ENCODE peak calls at places on chromosomes 2 and 18, in nine cellular contexts. A is ACHN, M is HL-60, L is GM03348, O is fibroblast of gingiva, Q is T1000, E is Calu3, V is AG20443, C is cardiac septum. W is an unnamed sample.

GRCh38 chr2:149908731-149909690 is 321.4 kb upstream of the MMADHC start:
- DNase-seq in A (no peak), M (no peak), L (no peak), O (peak; percentile 58), Q (no peak), E (no peak), V (no peak), C (no peak), W (no peak)

GRCh38 chr2:51717318-51717717 is 685.4 kb upstream of the NRXN1 start:
- DNase-seq in A (peak; percentile 39), M (no peak), L (peak; percentile 51), O (peak; percentile 70), Q (no peak), E (no peak), V (no peak), C (no peak), W (peak; percentile 78)

GRCh38 chr18:33212363-33212762 is 228.2 kb downstream of the CCDC178 start:
- DNase-seq in A (no peak), M (no peak), L (no peak), O (no peak), Q (no peak), E (no peak), V (no peak), C (no peak), W (no peak)

GRCh38 chr2:204896146-204896545 is 350.9 kb downstream of the PARD3B start:
- DNase-seq in A (no peak), M (no peak), L (no peak), O (no peak), Q (no peak), E (no peak), V (no peak), C (no peak), W (no peak)

GRCh38 chr2:118667964-118668363 is 179.5 kb downstream of the EN1 start:
- DNase-seq in A (no peak), M (no peak), L (peak; percentile 54), O (peak; percentile 94), Q (no peak), E (no peak), V (peak; percentile 68), C (no peak), W (no peak)

GRCh38 chr2:239006886-239007285 is 159.0 kb downstream of the TWIST2 start:
- DNase-seq in A (no peak), M (no peak), L (no peak), O (no peak), Q (peak; percentile 21), E (peak; percentile 13), V (no peak), C (peak; percentile 20), W (no peak)

GRCh38 chr2:11802782-11803191 is 56.4 kb downstream of the LPIN1 start:
- DNase-seq in A (no peak), M (no peak), L (no peak), O (peak; percentile 45), Q (peak; percentile 26), E (no peak), V (peak; percentile 61), C (no peak), W (no peak)

GRCh38 chr2:215553946-215554345 is 118.1 kb upstream of the FN1 start:
- DNase-seq in A (no peak), M (no peak), L (no peak), O (no peak), Q (no peak), E (no peak), V (no peak), C (no peak), W (no peak)

GRCh38 chr2:237574894-237575868 is 8.8 kb downstream of the PRLH start:
- DNase-seq in A (no peak), M (no peak), L (no peak), O (no peak), Q (no peak), E (peak; percentile 80), V (no peak), C (no peak), W (no peak)

GRCh38 chr2:144519934-144520717 is at the start of gene ZEB2:
- DNase-seq in A (peak; percentile 89), M (no peak), L (peak; percentile 64), O (peak; percentile 98), Q (no peak), E (peak; percentile 8), V (peak; percentile 68), C (no peak), W (peak; percentile 82)

GRCh38 chr2:60495226-60495625 is 58.2 kb downstream of the BCL11A start:
- DNase-seq in A (no peak), M (no peak), L (no peak), O (no peak), Q (no peak), E (no peak), V (no peak), C (no peak), W (no peak)

GRCh38 chr2:60484080-60484737 is 69.2 kb downstream of the BCL11A start:
- DNase-seq in A (no peak), M (no peak), L (peak; percentile 80), O (no peak), Q (no peak), E (no peak), V (peak; percentile 83), C (no peak), W (no peak)

GRCh38 chr2:171430516-171431410 is 3.0 kb downstream of the METTL8 start:
- DNase-seq in A (no peak), M (no peak), L (no peak), O (no peak), Q (no peak), E (no peak), V (no peak), C (no peak), W (no peak)

GRCh38 chr18:35422227-35422626 is 45.1 kb upstream of the ZNF396 start:
- DNase-seq in A (no peak), M (no peak), L (no peak), O (no peak), Q (no peak), E (no peak), V (no peak), C (no peak), W (no peak)

GRCh38 chr18:22494771-22495170 is 77.1 kb upstream of the CTAGE1 start:
- DNase-seq in A (no peak), M (no peak), L (peak; percentile 62), O (no peak), Q (no peak), E (no peak), V (peak; percentile 63), C (no peak), W (no peak)